ENCODE peak calls at places on chromosomes 7 and 10, in four cellular contexts. One of them, this sample, is unnamed.
A peak's percentile ranks its signal among the peaks of the same experiment; 100 is the strongest.

GRCh38 chr7:7564323-7564780 is 2.3 kb upstream of the MIOS start:
- DNase-seq in IMR-90: peak; percentile 76
- DNase-seq in H1: no peak
- DNase-seq in trophoblast cell: peak; percentile 90
- DNase-seq in this sample: peak; percentile 91

GRCh38 chr10:2076528-2076927 is 339.2 kb upstream of the ADARB2 start:
- DNase-seq in IMR-90: no peak
- DNase-seq in H1: no peak
- DNase-seq in trophoblast cell: no peak
- DNase-seq in this sample: no peak

GRCh38 chr7:28013441-28013840 is 167.2 kb downstream of the JAZF1 start:
- DNase-seq in IMR-90: no peak
- DNase-seq in H1: no peak
- DNase-seq in trophoblast cell: no peak
- DNase-seq in this sample: no peak

GRCh38 chr7:86911703-86912102 is 147.8 kb downstream of the ELAPOR2 start:
- DNase-seq in IMR-90: no peak
- DNase-seq in H1: no peak
- DNase-seq in trophoblast cell: no peak
- DNase-seq in this sample: no peak

GRCh38 chr7:46133076-46133475 is 212.0 kb upstream of the IGFBP3 start:
- DNase-seq in IMR-90: no peak
- DNase-seq in H1: no peak
- DNase-seq in trophoblast cell: no peak
- DNase-seq in this sample: peak; percentile 50

GRCh38 chr7:26001662-26002244 is 150.2 kb upstream of the NFE2L3 start:
- DNase-seq in IMR-90: no peak
- DNase-seq in H1: no peak
- DNase-seq in trophoblast cell: no peak
- DNase-seq in this sample: no peak

GRCh38 chr7:32357535-32358277 is 132.5 kb downstream of the LSM5 start:
- DNase-seq in IMR-90: no peak
- DNase-seq in H1: no peak
- DNase-seq in trophoblast cell: no peak
- DNase-seq in this sample: no peak

GRCh38 chr7:100471021-100471420 is 7.0 kb upstream of the SPACDR start:
- DNase-seq in IMR-90: no peak
- DNase-seq in H1: no peak
- DNase-seq in trophoblast cell: no peak
- DNase-seq in this sample: no peak

GRCh38 chr7:38316733-38317360 is 43.4 kb upstream of the TARP start:
- DNase-seq in IMR-90: peak; percentile 27
- DNase-seq in H1: no peak
- DNase-seq in trophoblast cell: peak; percentile 70
- DNase-seq in this sample: peak; percentile 92

GRCh38 chr10:117736655-117737054 is 194.1 kb downstream of the EMX2 start:
- DNase-seq in IMR-90: no peak
- DNase-seq in H1: no peak
- DNase-seq in trophoblast cell: no peak
- DNase-seq in this sample: no peak

GRCh38 chr7:118280319-118281012 is 56.0 kb downstream of the ANKRD7 start:
- DNase-seq in IMR-90: no peak
- DNase-seq in H1: no peak
- DNase-seq in trophoblast cell: no peak
- DNase-seq in this sample: peak; percentile 6

GRCh38 chr10:83212632-83213349 is 926.5 kb upstream of the GHITM start:
- DNase-seq in IMR-90: no peak
- DNase-seq in H1: no peak
- DNase-seq in trophoblast cell: no peak
- DNase-seq in this sample: no peak

GRCh38 chr10:58781873-58782488 is 269.3 kb downstream of the BICC1 start:
- DNase-seq in IMR-90: peak; percentile 49
- DNase-seq in H1: no peak
- DNase-seq in trophoblast cell: peak; percentile 20
- DNase-seq in this sample: peak; percentile 57

GRCh38 chr7:6576024-6576866 is 1.0 kb upstream of the ZDHHC4 start:
- DNase-seq in IMR-90: no peak
- DNase-seq in H1: no peak
- DNase-seq in trophoblast cell: no peak
- DNase-seq in this sample: no peak

GRCh38 chr10:25758511-25758910 is 175.5 kb upstream of the MYO3A start:
- DNase-seq in IMR-90: no peak
- DNase-seq in H1: no peak
- DNase-seq in trophoblast cell: peak; percentile 17
- DNase-seq in this sample: no peak

DNA sequence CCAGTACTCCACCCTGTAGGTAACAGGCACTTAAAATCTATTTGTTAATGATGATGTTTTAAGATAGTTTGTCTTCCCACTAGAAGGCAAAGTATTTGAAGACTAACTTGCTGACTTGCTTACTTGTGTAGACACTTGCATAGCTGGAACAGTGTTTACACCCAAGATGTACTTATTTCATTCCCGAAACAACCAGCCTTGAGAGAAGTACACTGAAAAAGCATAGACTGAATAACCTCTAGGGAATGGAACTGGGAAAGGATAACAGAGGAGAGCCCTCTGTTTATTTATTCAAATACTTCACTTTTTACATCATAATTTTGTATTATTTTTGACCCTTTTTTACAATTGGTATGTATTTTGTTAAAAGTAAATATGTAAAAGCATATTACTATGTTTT is 33.1 kb upstream of the TMEM26 start:
- DNase-seq in IMR-90: peak; percentile 45
- DNase-seq in H1: no peak
- DNase-seq in trophoblast cell: no peak
- DNase-seq in this sample: peak; percentile 24
- H4K91ac ChIP-seq in IMR-90: no peak overlapping the region
- H4K91ac ChIP-seq in H1: no peak overlapping the region
- H4K91ac ChIP-seq in trophoblast cell: no peak overlapping the region
- H4K91ac ChIP-seq in this sample: no peak overlapping the region

DNA sequence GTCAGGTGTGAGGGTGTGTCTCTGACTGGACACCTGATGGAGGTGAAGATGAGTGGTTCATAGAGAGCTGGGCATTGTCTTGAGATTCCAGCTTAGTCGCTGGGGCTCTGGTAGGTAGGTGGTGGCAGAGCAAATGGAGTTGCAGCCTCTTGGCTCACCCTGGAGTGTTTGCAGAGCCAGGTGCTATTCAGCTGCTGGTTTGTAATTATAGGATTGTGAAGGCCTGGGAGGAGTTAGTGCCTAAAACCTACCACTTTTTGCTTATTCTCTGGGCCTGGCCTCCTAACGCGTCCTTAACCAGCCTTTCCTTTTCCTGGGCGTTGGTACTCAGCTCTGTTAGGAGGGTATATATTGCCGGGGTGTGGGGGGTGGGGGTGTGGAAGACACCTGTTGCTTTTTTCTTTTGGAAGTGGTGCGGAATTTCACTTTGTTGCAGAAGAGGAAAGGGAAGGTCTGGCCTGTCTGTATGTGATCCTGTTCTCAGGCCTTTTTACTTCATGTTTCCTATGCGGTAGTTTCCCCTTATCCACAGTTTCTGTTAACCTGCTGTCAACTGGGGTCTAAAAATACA is 3.2 kb downstream of the PPRC1 start:
- DNase-seq in IMR-90: no peak
- DNase-seq in H1: no peak
- DNase-seq in trophoblast cell: no peak
- DNase-seq in this sample: no peak
- H3K4me2 ChIP-seq in IMR-90: no peak overlapping the region
- H3K4me2 ChIP-seq in H1: no peak overlapping the region
- H3K4me2 ChIP-seq in trophoblast cell: peak overlapping the region; percentile 12
- H3K4me2 ChIP-seq in this sample: no peak overlapping the region

DNA sequence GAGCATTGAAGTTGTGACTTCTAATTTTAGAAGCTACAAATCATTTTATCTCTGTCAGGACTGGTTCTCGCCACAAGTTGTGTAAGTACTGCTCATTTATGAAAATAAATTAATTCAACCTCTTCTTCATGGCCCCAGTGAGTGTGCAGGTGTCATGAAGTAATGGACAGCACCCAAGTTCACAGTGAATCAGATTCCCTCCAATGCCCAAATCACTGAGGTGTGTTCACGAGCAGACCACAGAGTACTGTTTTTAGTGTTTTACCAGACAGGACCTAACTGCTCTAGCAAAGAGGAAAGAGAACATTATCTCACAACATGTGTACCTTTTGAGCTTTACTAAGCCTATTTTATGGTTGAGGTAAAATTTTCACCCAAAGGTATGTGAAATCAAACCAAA is 980.0 kb downstream of the CNTNAP2 start:
- DNase-seq in IMR-90: no peak
- DNase-seq in H1: no peak
- DNase-seq in trophoblast cell: no peak
- DNase-seq in this sample: no peak
- H3K27ac ChIP-seq in IMR-90: no peak overlapping the region
- H3K27ac ChIP-seq in H1: no peak overlapping the region
- H3K27ac ChIP-seq in trophoblast cell: no peak overlapping the region
- H3K27ac ChIP-seq in this sample: no peak overlapping the region

GRCh38 chr10:47040041-47040491 is 128.8 kb downstream of the PTPN20 start:
- DNase-seq in IMR-90: no peak
- DNase-seq in H1: no peak
- DNase-seq in trophoblast cell: no peak
- DNase-seq in this sample: no peak
- H4K91ac ChIP-seq in IMR-90: no peak overlapping the region
- H4K91ac ChIP-seq in H1: no peak overlapping the region
- H4K91ac ChIP-seq in trophoblast cell: no peak overlapping the region
- H4K91ac ChIP-seq in this sample: no peak overlapping the region

DNA sequence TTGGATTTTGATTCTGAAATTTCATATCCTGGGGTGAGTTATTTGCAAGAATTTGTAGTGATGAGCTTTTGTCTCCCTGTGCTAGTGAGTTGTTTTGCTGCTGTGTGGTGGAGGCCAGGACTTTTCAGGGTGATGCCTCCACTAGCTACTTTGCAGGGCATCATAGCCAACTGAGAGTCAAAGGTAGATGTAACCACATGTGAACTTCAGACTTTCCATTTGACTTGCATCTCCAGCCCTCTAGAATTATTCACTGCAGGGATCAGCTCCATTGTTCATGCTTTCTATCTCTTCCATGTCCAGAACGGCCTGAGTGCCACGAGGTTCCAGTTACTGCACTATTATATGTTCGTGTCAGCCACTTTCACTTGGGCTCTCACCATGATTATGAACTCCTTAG is 534.3 kb downstream of the GRM8 start:
- DNase-seq in IMR-90: no peak
- DNase-seq in H1: no peak
- DNase-seq in trophoblast cell: no peak
- DNase-seq in this sample: no peak
- H3K4me2 ChIP-seq in IMR-90: no peak overlapping the region
- H3K4me2 ChIP-seq in H1: no peak overlapping the region
- H3K4me2 ChIP-seq in trophoblast cell: no peak overlapping the region
- H3K4me2 ChIP-seq in this sample: no peak overlapping the region

GRCh38 chr7:80608292-80608691 is 30.1 kb upstream of the CD36 start:
- DNase-seq in IMR-90: no peak
- DNase-seq in H1: no peak
- DNase-seq in trophoblast cell: no peak
- DNase-seq in this sample: no peak

GRCh38 chr7:80613519-80613918 is 24.9 kb upstream of the CD36 start:
- DNase-seq in IMR-90: no peak
- DNase-seq in H1: no peak
- DNase-seq in trophoblast cell: no peak
- DNase-seq in this sample: no peak

GRCh38 chr7:80611779-80612178 is 26.7 kb upstream of the CD36 start:
- DNase-seq in IMR-90: peak; percentile 86
- DNase-seq in H1: no peak
- DNase-seq in trophoblast cell: no peak
- DNase-seq in this sample: peak; percentile 52

GRCh38 chr7:80609732-80610131 is 28.7 kb upstream of the CD36 start:
- DNase-seq in IMR-90: no peak
- DNase-seq in H1: no peak
- DNase-seq in trophoblast cell: no peak
- DNase-seq in this sample: no peak

DNA sequence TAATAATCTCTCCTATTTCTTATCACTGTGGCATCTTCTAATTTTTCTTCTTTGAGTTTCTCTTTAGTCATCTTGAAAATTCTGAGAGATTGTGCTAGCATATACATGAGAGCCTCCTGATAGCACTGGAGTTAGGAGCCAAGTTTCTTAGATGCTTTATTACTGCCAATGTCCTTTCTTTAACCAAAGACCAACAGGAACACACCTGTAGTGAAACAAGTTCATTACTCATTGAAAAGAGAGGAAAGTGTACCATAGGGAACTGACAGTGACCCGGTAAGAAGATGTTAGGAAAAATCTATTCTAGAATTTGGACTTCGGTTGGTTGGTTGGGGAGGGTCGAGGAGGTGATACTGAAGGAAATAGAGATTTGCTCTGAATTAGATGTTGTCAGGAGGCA is 27.1 kb upstream of the CD36 start:
- DNase-seq in IMR-90: no peak
- DNase-seq in H1: no peak
- DNase-seq in trophoblast cell: no peak
- DNase-seq in this sample: no peak
- H3K27ac ChIP-seq in IMR-90: no peak overlapping the region
- H3K27ac ChIP-seq in H1: no peak overlapping the region
- H3K27ac ChIP-seq in trophoblast cell: no peak overlapping the region
- H3K27ac ChIP-seq in this sample: peak overlapping the region; percentile 9

GRCh38 chr10:133134411-133135115 is 25.5 kb upstream of the KNDC1 start:
- DNase-seq in IMR-90: no peak
- DNase-seq in H1: peak; percentile 49
- DNase-seq in trophoblast cell: no peak
- DNase-seq in this sample: no peak

GRCh38 chr10:133131053-133131452 is 29.0 kb upstream of the KNDC1 start:
- DNase-seq in IMR-90: no peak
- DNase-seq in H1: no peak
- DNase-seq in trophoblast cell: no peak
- DNase-seq in this sample: no peak

GRCh38 chr10:133133471-133134231 is 26.4 kb upstream of the KNDC1 start:
- DNase-seq in IMR-90: no peak
- DNase-seq in H1: no peak
- DNase-seq in trophoblast cell: no peak
- DNase-seq in this sample: no peak

GRCh38 chr10:133131754-133132710 is 28.0 kb upstream of the KNDC1 start:
- DNase-seq in IMR-90: no peak
- DNase-seq in H1: no peak
- DNase-seq in trophoblast cell: no peak
- DNase-seq in this sample: no peak

DNA sequence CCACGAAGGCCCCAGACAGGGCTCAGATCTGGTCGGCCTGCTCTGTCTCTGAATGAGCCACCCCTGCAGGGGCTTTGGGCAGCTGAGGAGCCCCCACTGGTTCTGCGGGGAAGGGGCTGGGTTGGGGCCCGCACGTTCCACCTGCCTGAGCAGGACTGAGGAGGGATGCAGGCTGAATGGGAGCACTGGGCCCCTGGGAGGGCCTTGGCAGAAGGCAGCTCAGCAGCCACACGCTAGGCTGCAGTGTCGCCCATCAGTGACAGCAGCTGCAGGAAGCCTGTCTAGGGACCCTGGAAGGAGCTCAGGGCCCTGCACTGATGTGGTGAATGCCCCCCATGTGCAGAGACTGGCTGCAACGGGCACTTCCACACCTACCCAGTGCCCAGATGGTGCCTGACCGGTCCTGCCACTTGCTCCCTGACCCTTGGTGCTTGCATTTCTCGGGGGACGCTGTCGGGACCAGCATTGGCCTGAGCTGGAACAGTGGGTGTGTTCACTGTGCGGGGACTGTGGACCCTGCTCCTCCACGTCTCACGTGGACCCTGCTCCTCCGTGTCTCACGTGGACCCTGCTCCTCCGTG is 27.2 kb upstream of the KNDC1 start:
- DNase-seq in IMR-90: no peak
- DNase-seq in H1: no peak
- DNase-seq in trophoblast cell: no peak
- DNase-seq in this sample: no peak
- H4K91ac ChIP-seq in IMR-90: no peak overlapping the region
- H4K91ac ChIP-seq in H1: no peak overlapping the region
- H4K91ac ChIP-seq in trophoblast cell: no peak overlapping the region
- H4K91ac ChIP-seq in this sample: no peak overlapping the region

GRCh38 chr7:43779032-43779812 is 20.7 kb downstream of the BLVRA start:
- DNase-seq in IMR-90: no peak
- DNase-seq in H1: no peak
- DNase-seq in trophoblast cell: no peak
- DNase-seq in this sample: no peak
- H3K4me2 ChIP-seq in IMR-90: no peak overlapping the region
- H3K4me2 ChIP-seq in H1: no peak overlapping the region
- H3K4me2 ChIP-seq in trophoblast cell: no peak overlapping the region
- H3K4me2 ChIP-seq in this sample: no peak overlapping the region